ENCODE peak calls at places on chromosomes 16 and 17, in seven cellular contexts. U is fibroblast of lung, F is mammary epithelial cell, M is DND-41, C is HCT116, O is PC-3, E is K562. L is an unnamed sample.

GRCh38 chr16:66639091-66639885 is 34.8 kb downstream of the CMTM3 start:
- DNase-seq in M (no peak), E (no peak), F (peak; percentile 80), C (no peak), O (no peak), U (peak; percentile 80), L (no peak)

GRCh38 chr16:88882358-88883030 is 16.0 kb upstream of the PABPN1L start:
- DNase-seq in O (peak; percentile 38), U (no peak), E (peak; percentile 61), F (no peak), M (peak; percentile 37), C (peak; percentile 36), L (no peak)

GRCh38 chr17:60372790-60373483 is 19.0 kb downstream of the USP32 start:
- DNase-seq in O (peak; percentile 88), F (peak; percentile 82), C (no peak), E (no peak), M (no peak), U (peak; percentile 86), L (no peak)

GRCh38 chr17:62628845-62629555 is 1.5 kb downstream of the MRC2 start:
- DNase-seq in E (peak; percentile 10), U (peak; percentile 67), M (no peak), C (no peak), O (no peak), F (peak; percentile 39), L (peak; percentile 54)

GRCh38 chr17:18323007-18323406 is 7.9 kb downstream of the SMCR8 start:
- DNase-seq in E (no peak), O (peak; percentile 49), C (no peak), U (no peak), M (no peak), F (peak; percentile 9), L (no peak)

GRCh38 chr16:8194795-8195194 is 395.5 kb downstream of the TMEM114 start:
- DNase-seq in U (no peak), E (peak; percentile 68), C (no peak), O (no peak), F (no peak), M (no peak), L (peak; percentile 45)

GRCh38 chr16:51971184-51971583 is 575.8 kb downstream of the TOX3 start:
- DNase-seq in M (no peak), U (no peak), O (no peak), F (peak; percentile 23), C (no peak), E (no peak), L (peak; percentile 55)

GRCh38 chr16:71758293-71758760 is 33.8 kb upstream of the PHLPP2 start:
- DNase-seq in M (no peak), O (no peak), C (no peak), U (no peak), F (no peak), E (no peak), L (no peak)

GRCh38 chr17:79675413-79675725 is 55.4 kb upstream of the ENPP7 start:
- DNase-seq in O (no peak), M (no peak), C (no peak), F (no peak), E (no peak), U (no peak), L (no peak)

GRCh38 chr17:73342549-73343167 is 30.9 kb upstream of the CDC42EP4 start:
- DNase-seq in F (peak; percentile 55), U (peak; percentile 74), C (no peak), E (no peak), M (no peak), O (peak; percentile 25), L (peak; percentile 70)

GRCh38 chr17:64773836-64774761 is 112.0 kb upstream of the SMURF2 start:
- DNase-seq in E (peak; percentile 78), U (peak; percentile 64), O (peak; percentile 96), M (no peak), F (peak; percentile 83), C (peak; percentile 95), L (peak; percentile 71)

GRCh38 chr16:27324851-27325301 is 11.1 kb downstream of the IL4R start:
- DNase-seq in O (no peak), C (no peak), E (no peak), F (no peak), U (no peak), M (no peak), L (peak; percentile 32)

GRCh38 chr16:54165174-54165911 is 121.2 kb downstream of the IRX3 start:
- DNase-seq in C (no peak), E (no peak), U (no peak), F (no peak), M (no peak), O (no peak), L (no peak)

DNA sequence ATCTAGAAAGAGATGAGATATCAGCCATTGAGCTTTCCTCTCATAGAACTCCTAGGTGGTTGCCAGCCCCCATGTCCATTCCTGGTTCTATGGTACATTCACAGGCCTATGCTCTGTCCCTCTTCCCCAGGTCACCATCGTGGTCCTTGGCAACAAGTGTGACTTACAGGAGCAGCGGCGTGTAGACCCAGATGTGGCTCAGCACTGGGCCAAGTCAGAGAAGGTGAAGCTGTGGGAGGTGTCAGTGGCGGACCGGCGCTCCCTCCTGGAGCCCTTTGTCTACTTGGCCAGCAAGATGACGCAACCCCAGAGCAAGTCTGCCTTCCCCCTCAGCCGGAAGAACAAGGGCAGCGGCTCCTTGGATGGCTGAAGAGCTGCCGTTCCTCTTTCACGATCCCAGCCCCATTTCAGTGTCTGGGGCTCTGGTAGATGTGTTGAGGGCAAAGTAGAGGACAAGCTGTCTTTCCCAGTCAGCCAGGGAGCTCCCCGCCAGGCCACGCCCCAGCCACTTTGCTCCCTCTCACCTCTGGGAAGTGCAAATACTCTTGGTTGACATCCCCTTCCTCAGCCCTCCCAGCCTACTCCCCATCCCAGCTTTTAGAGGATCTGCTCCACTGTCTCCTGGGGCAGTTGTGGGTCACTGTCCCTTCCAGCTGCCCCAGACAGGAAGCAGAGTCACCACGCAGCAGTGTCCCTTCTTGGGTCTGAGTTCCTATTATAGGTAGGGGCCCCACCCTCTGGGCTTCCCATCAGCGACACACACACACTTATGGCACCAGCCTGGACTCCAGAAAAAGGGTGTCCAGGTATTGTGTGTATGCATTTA is 3.8 kb downstream of the NKIRAS2 start:
- DNase-seq in C (no peak), U (no peak), F (no peak), M (no peak), E (peak; percentile 76), O (no peak), L (no peak)
- H3K27ac ChIP-seq in C (peak overlapping the region; percentile 66), U (peak overlapping the region; percentile 28), F (no peak overlapping the region), M (no peak overlapping the region), E (peak overlapping the region; percentile 84), O (no peak overlapping the region), L (no peak overlapping the region)

DNA sequence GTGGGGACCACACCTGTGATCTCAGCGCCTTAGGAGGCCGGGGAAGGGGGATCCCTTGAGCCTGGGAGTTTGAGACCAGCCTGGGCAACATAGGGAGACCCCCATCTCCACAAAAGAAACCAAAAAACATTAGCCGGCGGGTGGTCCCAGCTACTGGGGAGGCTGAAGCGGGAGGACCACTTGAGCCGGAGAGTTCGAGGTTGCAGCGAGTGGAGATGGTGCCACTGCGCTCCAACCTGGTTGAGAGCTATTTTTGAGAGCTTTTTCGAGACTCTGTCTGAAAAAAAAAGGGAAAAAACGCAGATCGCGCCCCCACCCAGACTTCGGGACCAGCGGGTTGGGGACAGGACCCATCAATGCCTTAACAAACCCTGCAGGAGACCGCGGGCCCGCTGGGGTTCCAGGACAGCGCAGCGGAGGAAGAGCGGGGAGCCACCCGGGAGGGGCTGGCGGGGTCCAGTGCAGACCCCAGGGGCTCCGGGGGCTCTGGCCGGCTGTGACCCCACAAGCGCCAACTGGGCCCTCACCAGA is 762 bp upstream of the BAIAP3 start:
- DNase-seq in C (no peak), U (no peak), F (no peak), O (no peak), E (no peak), M (no peak), L (no peak)
- TF ChIP-seq EZH2 in C (no peak), U (peak; percentile 37), F (no peak), O (no peak), E (no peak), M (no peak), L (peak; percentile 83)

DNA sequence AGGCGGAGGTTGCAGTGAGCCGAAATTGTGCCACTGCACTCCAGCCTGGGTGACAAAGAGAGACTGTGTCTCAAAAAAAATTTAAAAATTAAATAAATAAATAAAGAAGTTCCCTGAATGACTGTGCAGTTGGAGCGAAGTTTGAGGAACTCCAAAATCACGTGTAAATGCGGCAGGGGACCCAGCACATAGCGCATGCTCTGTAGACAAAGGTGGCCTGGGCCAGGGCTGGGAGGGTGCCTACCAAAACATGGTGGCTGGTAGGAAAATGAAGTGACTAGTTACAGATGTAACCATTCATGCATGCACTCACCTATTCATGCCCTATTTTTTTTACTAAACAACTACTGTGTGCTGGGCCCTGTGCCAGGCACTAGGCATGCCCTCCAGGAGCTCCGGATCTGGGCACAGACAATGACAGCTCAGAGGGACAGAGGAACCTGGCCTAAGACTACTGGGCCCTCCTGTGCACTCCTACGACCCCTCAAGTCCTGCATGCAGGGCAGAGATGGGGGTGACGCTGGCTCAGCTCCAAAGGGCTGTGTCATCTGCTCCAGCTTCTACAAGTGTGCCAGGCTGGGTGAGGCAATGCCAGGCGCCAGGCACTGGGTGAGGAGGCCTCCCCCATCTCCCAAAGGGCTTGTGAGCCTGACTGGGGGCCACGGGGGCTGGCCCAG is 65.3 kb downstream of the RMI2 start:
- DNase-seq in C (no peak), F (no peak), M (no peak), E (no peak), U (no peak), O (no peak), L (no peak)
- H3K27ac ChIP-seq in C (no peak overlapping the region), F (no peak overlapping the region), M (no peak overlapping the region), E (no peak overlapping the region), U (no peak overlapping the region), O (no peak overlapping the region), L (no peak overlapping the region)

GRCh38 chr16:4936991-4937781 is at the start of gene PPL:
- DNase-seq in E (peak; percentile 88), M (no peak), C (peak; percentile 76), U (no peak), O (peak; percentile 86), F (peak; percentile 78), L (peak; percentile 90)
- TF ChIP-seq EZH2 in E (no peak), M (no peak), C (no peak), U (no peak), O (no peak), F (no peak), L (no peak)

L was measured in neural progenitor cell.